ENCODE peak calls at places on chromosome 22, in five cellular contexts. One of them, this sample, is unnamed.

GRCh38 chr22:46676881-46677280 is 56.7 kb downstream of the GRAMD4 start:
- DNase-seq in fibroblast of pulmonary artery: no peak
- DNase-seq in Calu3: no peak
- DNase-seq in cardiac muscle cell: no peak
- DNase-seq in thyroid gland: no peak
- DNase-seq in this sample: no peak

GRCh38 chr22:45604239-45604711 is 67.4 kb upstream of the ATXN10 start:
- DNase-seq in cardiac muscle cell: no peak
- DNase-seq in fibroblast of pulmonary artery: no peak
- DNase-seq in thyroid gland: no peak
- DNase-seq in Calu3: no peak
- DNase-seq in this sample: peak

GRCh38 chr22:30873086-30873650 is 95.4 kb downstream of the MORC2 start:
- DNase-seq in fibroblast of pulmonary artery: no peak
- DNase-seq in cardiac muscle cell: no peak
- DNase-seq in Calu3: no peak
- DNase-seq in thyroid gland: no peak
- DNase-seq in this sample: no peak

GRCh38 chr22:39128508-39128907 is 24.0 kb downstream of the CBX7 start:
- DNase-seq in thyroid gland: no peak
- DNase-seq in Calu3: no peak
- DNase-seq in fibroblast of pulmonary artery: no peak
- DNase-seq in cardiac muscle cell: no peak
- DNase-seq in this sample: no peak

GRCh38 chr22:44133901-44134511 is 46.7 kb upstream of the PARVG start:
- DNase-seq in fibroblast of pulmonary artery: peak
- DNase-seq in Calu3: no peak
- DNase-seq in thyroid gland: peak
- DNase-seq in cardiac muscle cell: peak
- DNase-seq in this sample: no peak

GRCh38 chr22:45977003-45977395 is at the start of gene WNT7B:
- DNase-seq in Calu3: peak
- DNase-seq in cardiac muscle cell: no peak
- DNase-seq in thyroid gland: peak
- DNase-seq in fibroblast of pulmonary artery: no peak
- DNase-seq in this sample: peak

GRCh38 chr22:43993072-43993760 is 30.9 kb upstream of the PARVB start:
- DNase-seq in fibroblast of pulmonary artery: peak
- DNase-seq in Calu3: peak
- DNase-seq in cardiac muscle cell: peak
- DNase-seq in thyroid gland: peak
- DNase-seq in this sample: peak

GRCh38 chr22:48708558-48709245 is 1119.0 kb downstream of the BRD1 start:
- DNase-seq in thyroid gland: no peak
- DNase-seq in Calu3: no peak
- DNase-seq in cardiac muscle cell: no peak
- DNase-seq in fibroblast of pulmonary artery: no peak
- DNase-seq in this sample: no peak

GRCh38 chr22:49063040-49063329 is 764.7 kb downstream of the BRD1 start:
- DNase-seq in Calu3: no peak
- DNase-seq in cardiac muscle cell: no peak
- DNase-seq in thyroid gland: no peak
- DNase-seq in fibroblast of pulmonary artery: no peak
- DNase-seq in this sample: no peak

GRCh38 chr22:31970490-31971444 is 26.4 kb downstream of the YWHAH start:
- DNase-seq in thyroid gland: peak
- DNase-seq in Calu3: peak
- DNase-seq in fibroblast of pulmonary artery: peak
- DNase-seq in cardiac muscle cell: peak
- DNase-seq in this sample: peak

GRCh38 chr22:30078320-30079311 is 1.6 kb upstream of the HORMAD2 start:
- DNase-seq in Calu3: peak
- DNase-seq in cardiac muscle cell: no peak
- DNase-seq in thyroid gland: peak
- DNase-seq in fibroblast of pulmonary artery: no peak
- DNase-seq in this sample: peak

GRCh38 chr22:41285441-41285819 is 557 bp downstream of the RANGAP1 start:
- DNase-seq in cardiac muscle cell: peak
- DNase-seq in Calu3: peak
- DNase-seq in fibroblast of pulmonary artery: peak
- DNase-seq in thyroid gland: peak
- DNase-seq in this sample: peak

GRCh38 chr22:46879083-46879482 is 116.6 kb downstream of the TBC1D22A start:
- DNase-seq in cardiac muscle cell: peak
- DNase-seq in Calu3: no peak
- DNase-seq in fibroblast of pulmonary artery: no peak
- DNase-seq in thyroid gland: no peak
- DNase-seq in this sample: no peak

GRCh38 chr22:50153756-50154140 is 16.8 kb upstream of the PANX2 start:
- DNase-seq in thyroid gland: no peak
- DNase-seq in fibroblast of pulmonary artery: no peak
- DNase-seq in cardiac muscle cell: no peak
- DNase-seq in Calu3: no peak
- DNase-seq in this sample: no peak

GRCh38 chr22:30838111-30838510 is 130.5 kb downstream of the MORC2 start:
- DNase-seq in fibroblast of pulmonary artery: peak
- DNase-seq in cardiac muscle cell: peak
- DNase-seq in Calu3: no peak
- DNase-seq in thyroid gland: no peak
- DNase-seq in this sample: peak

GRCh38 chr22:47195156-47195675 is 432.8 kb downstream of the TBC1D22A start:
- DNase-seq in thyroid gland: no peak
- DNase-seq in fibroblast of pulmonary artery: no peak
- DNase-seq in Calu3: no peak
- DNase-seq in cardiac muscle cell: no peak
- DNase-seq in this sample: no peak

GRCh38 chr22:44196241-44196640 is 15.5 kb downstream of the PARVG start:
- DNase-seq in fibroblast of pulmonary artery: no peak
- DNase-seq in thyroid gland: no peak
- DNase-seq in cardiac muscle cell: no peak
- DNase-seq in Calu3: no peak
- DNase-seq in this sample: no peak

GRCh38 chr22:23401111-23401909 is 178.8 kb downstream of the IGLL1 start:
- DNase-seq in Calu3: no peak
- DNase-seq in thyroid gland: no peak
- DNase-seq in fibroblast of pulmonary artery: peak
- DNase-seq in cardiac muscle cell: peak
- DNase-seq in this sample: peak

GRCh38 chr22:45496451-45496941 is 6.2 kb upstream of the FBLN1 start:
- DNase-seq in cardiac muscle cell: no peak
- DNase-seq in thyroid gland: no peak
- DNase-seq in fibroblast of pulmonary artery: no peak
- DNase-seq in Calu3: no peak
- DNase-seq in this sample: no peak

GRCh38 chr22:25406510-25407210 is 157.8 kb upstream of the GRK3 start:
- DNase-seq in Calu3: no peak
- DNase-seq in cardiac muscle cell: no peak
- DNase-seq in thyroid gland: no peak
- DNase-seq in fibroblast of pulmonary artery: no peak
- DNase-seq in this sample: no peak

GRCh38 chr22:32331918-32332725 is 25.5 kb upstream of the RFPL3 start:
- DNase-seq in cardiac muscle cell: no peak
- DNase-seq in fibroblast of pulmonary artery: no peak
- DNase-seq in thyroid gland: no peak
- DNase-seq in Calu3: no peak
- DNase-seq in this sample: no peak

GRCh38 chr22:44668190-44668885 is 33.7 kb upstream of the PRR5 start:
- DNase-seq in cardiac muscle cell: peak
- DNase-seq in thyroid gland: no peak
- DNase-seq in fibroblast of pulmonary artery: no peak
- DNase-seq in Calu3: no peak
- DNase-seq in this sample: no peak

GRCh38 chr22:44032126-44032730 is 8.1 kb downstream of the PARVB start:
- DNase-seq in cardiac muscle cell: no peak
- DNase-seq in Calu3: no peak
- DNase-seq in thyroid gland: no peak
- DNase-seq in fibroblast of pulmonary artery: no peak
- DNase-seq in this sample: no peak

GRCh38 chr22:42879371-42880021 is 22.4 kb upstream of the ARFGAP3 start:
- DNase-seq in Calu3: no peak
- DNase-seq in thyroid gland: no peak
- DNase-seq in cardiac muscle cell: no peak
- DNase-seq in fibroblast of pulmonary artery: no peak
- DNase-seq in this sample: no peak

GRCh38 chr22:42881298-42881697 is 24.2 kb upstream of the ARFGAP3 start:
- DNase-seq in cardiac muscle cell: no peak
- DNase-seq in thyroid gland: no peak
- DNase-seq in Calu3: no peak
- DNase-seq in fibroblast of pulmonary artery: no peak
- DNase-seq in this sample: no peak

GRCh38 chr22:42881982-42882656 is 25.0 kb upstream of the ARFGAP3 start:
- DNase-seq in fibroblast of pulmonary artery: no peak
- DNase-seq in cardiac muscle cell: no peak
- DNase-seq in Calu3: no peak
- DNase-seq in thyroid gland: no peak
- DNase-seq in this sample: no peak

GRCh38 chr22:42878561-42879305 is 21.7 kb upstream of the ARFGAP3 start:
- DNase-seq in fibroblast of pulmonary artery: no peak
- DNase-seq in thyroid gland: no peak
- DNase-seq in cardiac muscle cell: no peak
- DNase-seq in Calu3: no peak
- DNase-seq in this sample: no peak

DNA sequence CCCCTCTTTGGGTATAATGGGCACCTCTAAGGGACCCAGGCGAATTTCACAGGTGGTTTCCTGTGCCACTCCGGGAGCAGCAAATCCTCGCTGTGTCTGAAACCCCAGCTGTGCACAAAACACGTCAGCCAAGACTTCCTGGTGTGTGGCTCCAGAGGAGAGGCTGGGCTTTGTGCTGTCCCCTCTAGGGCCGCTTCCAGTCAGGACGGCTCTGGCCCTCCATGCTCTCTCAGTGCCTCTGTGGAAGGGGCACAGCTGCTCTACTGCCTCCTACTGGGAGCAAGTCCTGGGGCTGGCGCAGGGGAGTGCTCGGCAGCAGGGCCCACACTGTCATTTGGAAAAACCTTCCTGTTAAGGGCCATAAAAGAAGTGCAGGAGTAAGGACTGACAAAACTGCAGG is 23.7 kb upstream of the ARFGAP3 start:
- DNase-seq in fibroblast of pulmonary artery: no peak
- DNase-seq in cardiac muscle cell: no peak
- DNase-seq in thyroid gland: no peak
- DNase-seq in Calu3: no peak
- DNase-seq in this sample: no peak
- TF ChIP-seq CTCF in fibroblast of pulmonary artery: peak
- TF ChIP-seq CTCF in cardiac muscle cell: peak
- TF ChIP-seq CTCF in thyroid gland: no peak
- TF ChIP-seq CTCF in Calu3: no peak
- TF ChIP-seq CTCF in this sample: no peak

GRCh38 chr22:37473437-37473946 is 12.7 kb downstream of the MFNG start:
- DNase-seq in thyroid gland: no peak
- DNase-seq in Calu3: no peak
- DNase-seq in cardiac muscle cell: no peak
- DNase-seq in fibroblast of pulmonary artery: no peak
- DNase-seq in this sample: no peak

GRCh38 chr22:37470087-37470445 is 16.1 kb downstream of the MFNG start:
- DNase-seq in thyroid gland: no peak
- DNase-seq in fibroblast of pulmonary artery: no peak
- DNase-seq in Calu3: no peak
- DNase-seq in cardiac muscle cell: no peak
- DNase-seq in this sample: no peak

GRCh38 chr22:37474447-37475090 is 11.6 kb downstream of the MFNG start:
- DNase-seq in cardiac muscle cell: no peak
- DNase-seq in Calu3: no peak
- DNase-seq in fibroblast of pulmonary artery: no peak
- DNase-seq in thyroid gland: no peak
- DNase-seq in this sample: no peak

GRCh38 chr22:37471721-37472417 is 14.3 kb downstream of the MFNG start:
- DNase-seq in cardiac muscle cell: no peak
- DNase-seq in thyroid gland: no peak
- DNase-seq in Calu3: no peak
- DNase-seq in fibroblast of pulmonary artery: no peak
- DNase-seq in this sample: no peak

GRCh38 chr22:37472418-37473006 is 13.7 kb downstream of the MFNG start:
- DNase-seq in cardiac muscle cell: peak
- DNase-seq in fibroblast of pulmonary artery: peak
- DNase-seq in thyroid gland: no peak
- DNase-seq in Calu3: peak
- DNase-seq in this sample: peak
- TF ChIP-seq CTCF in cardiac muscle cell: peak
- TF ChIP-seq CTCF in fibroblast of pulmonary artery: peak
- TF ChIP-seq CTCF in thyroid gland: no peak
- TF ChIP-seq CTCF in Calu3: peak
- TF ChIP-seq CTCF in this sample: peak

GRCh38 chr22:22105364-22105763 is 122.8 kb upstream of the TOP3B start:
- DNase-seq in cardiac muscle cell: no peak
- DNase-seq in thyroid gland: no peak
- DNase-seq in Calu3: no peak
- DNase-seq in fibroblast of pulmonary artery: no peak
- DNase-seq in this sample: no peak

GRCh38 chr22:22106855-22107254 is 124.3 kb upstream of the TOP3B start:
- DNase-seq in thyroid gland: no peak
- DNase-seq in fibroblast of pulmonary artery: no peak
- DNase-seq in Calu3: no peak
- DNase-seq in cardiac muscle cell: no peak
- DNase-seq in this sample: no peak

GRCh38 chr22:22099833-22100812 is 117.5 kb upstream of the TOP3B start:
- DNase-seq in cardiac muscle cell: peak
- DNase-seq in fibroblast of pulmonary artery: peak
- DNase-seq in Calu3: no peak
- DNase-seq in thyroid gland: no peak
- DNase-seq in this sample: peak

GRCh38 chr22:22099194-22099486 is 116.6 kb upstream of the TOP3B start:
- DNase-seq in cardiac muscle cell: no peak
- DNase-seq in fibroblast of pulmonary artery: no peak
- DNase-seq in Calu3: no peak
- DNase-seq in thyroid gland: no peak
- DNase-seq in this sample: no peak

GRCh38 chr22:22103078-22103593 is 120.5 kb upstream of the TOP3B start:
- DNase-seq in fibroblast of pulmonary artery: peak
- DNase-seq in thyroid gland: no peak
- DNase-seq in cardiac muscle cell: no peak
- DNase-seq in Calu3: no peak
- DNase-seq in this sample: no peak
- TF ChIP-seq CTCF in fibroblast of pulmonary artery: peak
- TF ChIP-seq CTCF in thyroid gland: no peak
- TF ChIP-seq CTCF in cardiac muscle cell: peak
- TF ChIP-seq CTCF in Calu3: peak
- TF ChIP-seq CTCF in this sample: peak

DNA sequence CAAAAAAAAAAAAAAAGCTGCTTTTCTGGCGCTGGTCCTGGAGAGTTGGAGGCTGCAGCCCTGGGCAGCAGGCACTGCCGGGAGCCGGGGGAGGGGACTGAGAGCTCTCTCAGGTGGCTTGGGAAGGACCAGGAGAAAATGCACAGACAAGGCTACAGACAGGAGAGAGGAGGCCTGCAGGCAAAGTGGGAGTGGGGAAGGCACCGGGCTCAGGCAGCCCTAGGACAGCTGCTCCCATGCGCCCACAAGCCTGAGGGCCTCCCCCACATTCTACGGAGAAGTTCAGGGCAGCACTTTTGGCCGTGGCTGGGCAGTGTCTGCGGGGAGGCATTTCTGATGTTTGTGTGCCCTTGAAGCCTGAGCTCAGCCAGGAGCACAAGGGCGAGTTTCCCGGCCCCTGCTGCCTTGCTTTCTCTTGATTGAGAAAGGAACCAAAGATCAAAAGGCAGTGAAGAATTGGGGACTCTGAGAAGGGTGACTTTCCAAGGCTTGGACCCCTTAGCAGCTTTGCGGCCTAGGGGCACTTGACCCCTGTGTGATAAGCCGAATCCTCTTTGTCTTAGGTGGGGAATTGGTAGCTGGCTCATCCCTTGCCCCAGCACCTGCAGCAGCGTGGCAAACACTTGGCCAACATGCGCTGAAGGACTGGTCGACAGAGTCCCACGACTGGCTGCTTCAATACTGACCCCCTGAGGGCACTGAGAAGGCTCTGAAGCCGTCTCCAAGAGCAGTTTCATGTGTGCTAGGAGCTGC is 35.3 kb downstream of the PPM1F start:
- DNase-seq in thyroid gland: peak
- DNase-seq in Calu3: no peak
- DNase-seq in cardiac muscle cell: peak
- DNase-seq in fibroblast of pulmonary artery: peak
- DNase-seq in this sample: no peak
- TF ChIP-seq CTCF in thyroid gland: no peak
- TF ChIP-seq CTCF in Calu3: no peak
- TF ChIP-seq CTCF in cardiac muscle cell: no peak
- TF ChIP-seq CTCF in fibroblast of pulmonary artery: no peak
- TF ChIP-seq CTCF in this sample: no peak

This sample was measured in bronchial epithelial cell.